ENCODE peak calls at places on chromosomes 7 and 10, in four cellular contexts. One of them, this sample, is unnamed.

GRCh38 chr10:1677307-1677939 is 59.9 kb downstream of the ADARB2 start:
- DNase-seq in uterus: no peak
- DNase-seq in HCT116: no peak
- DNase-seq in right lobe of liver: no peak
- DNase-seq in this sample: no peak

GRCh38 chr7:112147752-112148435 is 58.3 kb downstream of the DOCK4 start:
- DNase-seq in HCT116: no peak
- DNase-seq in uterus: no peak
- DNase-seq in right lobe of liver: no peak
- DNase-seq in this sample: no peak

GRCh38 chr7:134660242-134660785 is 13.7 kb downstream of the BPGM start:
- DNase-seq in uterus: no peak
- DNase-seq in right lobe of liver: no peak
- DNase-seq in HCT116: no peak
- DNase-seq in this sample: no peak

GRCh38 chr7:24851791-24852190 is 94.5 kb upstream of the GSDME start:
- DNase-seq in right lobe of liver: no peak
- DNase-seq in uterus: no peak
- DNase-seq in HCT116: no peak
- DNase-seq in this sample: no peak

GRCh38 chr10:27242951-27243551 is 2.5 kb upstream of the ACBD5 start:
- DNase-seq in right lobe of liver: no peak
- DNase-seq in HCT116: peak
- DNase-seq in uterus: peak
- DNase-seq in this sample: peak

GRCh38 chr7:90560730-90561129 is 35.4 kb upstream of the CDK14 start:
- DNase-seq in uterus: no peak
- DNase-seq in HCT116: no peak
- DNase-seq in right lobe of liver: no peak
- DNase-seq in this sample: no peak

GRCh38 chr10:104640339-104641149 is 546 bp upstream of the SORCS3 start:
- DNase-seq in right lobe of liver: no peak
- DNase-seq in uterus: no peak
- DNase-seq in HCT116: no peak
- DNase-seq in this sample: no peak

GRCh38 chr10:11110499-11110898 is 92.8 kb downstream of the CELF2 start:
- DNase-seq in uterus: no peak
- DNase-seq in right lobe of liver: no peak
- DNase-seq in HCT116: no peak
- DNase-seq in this sample: no peak

GRCh38 chr7:140214075-140214684 is 37.4 kb upstream of the KDM7A start:
- DNase-seq in HCT116: no peak
- DNase-seq in right lobe of liver: no peak
- DNase-seq in uterus: peak
- DNase-seq in this sample: no peak

GRCh38 chr10:74213571-74214162 is 62.6 kb downstream of the ADK start:
- DNase-seq in HCT116: peak
- DNase-seq in right lobe of liver: no peak
- DNase-seq in uterus: no peak
- DNase-seq in this sample: no peak

GRCh38 chr10:126158090-126158489 is 230.2 kb downstream of the ADAM12 start:
- DNase-seq in uterus: no peak
- DNase-seq in HCT116: no peak
- DNase-seq in right lobe of liver: no peak
- DNase-seq in this sample: no peak

GRCh38 chr7:28701731-28702130 is 256.4 kb downstream of the TRIL start:
- DNase-seq in uterus: no peak
- DNase-seq in HCT116: no peak
- DNase-seq in right lobe of liver: no peak
- DNase-seq in this sample: no peak

GRCh38 chr7:55432937-55433784 is 68.0 kb downstream of the LANCL2 start:
- DNase-seq in HCT116: peak
- DNase-seq in uterus: no peak
- DNase-seq in right lobe of liver: no peak
- DNase-seq in this sample: no peak

GRCh38 chr7:13886356-13886755 is 103.1 kb downstream of the ETV1 start:
- DNase-seq in uterus: no peak
- DNase-seq in HCT116: no peak
- DNase-seq in right lobe of liver: no peak
- DNase-seq in this sample: no peak

GRCh38 chr7:30852360-30852709 is 59.3 kb upstream of the AQP1 start:
- DNase-seq in right lobe of liver: peak
- DNase-seq in HCT116: no peak
- DNase-seq in uterus: no peak
- DNase-seq in this sample: no peak

GRCh38 chr10:119655566-119656001 is 4.4 kb downstream of the BAG3 start:
- DNase-seq in right lobe of liver: no peak
- DNase-seq in uterus: peak
- DNase-seq in HCT116: no peak
- DNase-seq in this sample: peak

GRCh38 chr10:125911990-125912389 is 15.6 kb downstream of the FANK1 start:
- DNase-seq in right lobe of liver: peak
- DNase-seq in HCT116: no peak
- DNase-seq in uterus: no peak
- DNase-seq in this sample: no peak

GRCh38 chr7:50614721-50615518 is 49.7 kb upstream of the DDC start:
- DNase-seq in HCT116: no peak
- DNase-seq in right lobe of liver: peak
- DNase-seq in uterus: no peak
- DNase-seq in this sample: no peak

GRCh38 chr10:113518415-113518814 is 34.4 kb upstream of the HABP2 start:
- DNase-seq in uterus: no peak
- DNase-seq in HCT116: no peak
- DNase-seq in right lobe of liver: no peak
- DNase-seq in this sample: no peak

GRCh38 chr10:17989908-17990767 is 38.4 kb downstream of the SLC39A12 start:
- DNase-seq in right lobe of liver: no peak
- DNase-seq in HCT116: peak
- DNase-seq in uterus: no peak
- DNase-seq in this sample: no peak

GRCh38 chr10:47361293-47361692 is 13.1 kb downstream of the RBP3 start:
- DNase-seq in uterus: no peak
- DNase-seq in right lobe of liver: no peak
- DNase-seq in HCT116: peak
- DNase-seq in this sample: no peak

GRCh38 chr10:111117528-111118277 is 40.9 kb downstream of the ADRA2A start:
- DNase-seq in right lobe of liver: no peak
- DNase-seq in uterus: no peak
- DNase-seq in HCT116: no peak
- DNase-seq in this sample: no peak

GRCh38 chr10:91340613-91341362 is 69.4 kb upstream of the HECTD2 start:
- DNase-seq in uterus: no peak
- DNase-seq in HCT116: no peak
- DNase-seq in right lobe of liver: no peak
- DNase-seq in this sample: peak

GRCh38 chr7:6244021-6244420 is 28.4 kb downstream of the CYTH3 start:
- DNase-seq in right lobe of liver: no peak
- DNase-seq in HCT116: no peak
- DNase-seq in uterus: no peak
- DNase-seq in this sample: no peak

GRCh38 chr10:71750124-71750841 is 23.0 kb downstream of the VSIR start:
- DNase-seq in uterus: no peak
- DNase-seq in right lobe of liver: peak
- DNase-seq in HCT116: no peak
- DNase-seq in this sample: no peak

GRCh38 chr7:47689558-47689957 is 107.6 kb upstream of the TNS3 start:
- DNase-seq in right lobe of liver: no peak
- DNase-seq in HCT116: no peak
- DNase-seq in uterus: no peak
- DNase-seq in this sample: no peak

GRCh38 chr10:62585211-62585758 is 211.1 kb downstream of the ZNF365 start:
- DNase-seq in HCT116: no peak
- DNase-seq in right lobe of liver: no peak
- DNase-seq in uterus: peak
- DNase-seq in this sample: no peak

GRCh38 chr10:1488970-1489548 is 248.3 kb downstream of the ADARB2 start:
- DNase-seq in right lobe of liver: no peak
- DNase-seq in HCT116: no peak
- DNase-seq in uterus: no peak
- DNase-seq in this sample: no peak

GRCh38 chr10:22997102-22997501 is 69.2 kb downstream of the ARMC3 start:
- DNase-seq in right lobe of liver: no peak
- DNase-seq in uterus: no peak
- DNase-seq in HCT116: peak
- DNase-seq in this sample: no peak

GRCh38 chr10:73857446-73857845 is 16.9 kb downstream of the CAMK2G start:
- DNase-seq in uterus: no peak
- DNase-seq in right lobe of liver: no peak
- DNase-seq in HCT116: no peak
- DNase-seq in this sample: no peak

GRCh38 chr10:132099701-132100481 is 34.1 kb downstream of the JAKMIP3 start:
- DNase-seq in uterus: no peak
- DNase-seq in HCT116: no peak
- DNase-seq in right lobe of liver: peak
- DNase-seq in this sample: no peak

GRCh38 chr10:76051007-76051936 is 619.8 kb downstream of the LRMDA start:
- DNase-seq in HCT116: peak
- DNase-seq in uterus: no peak
- DNase-seq in right lobe of liver: peak
- DNase-seq in this sample: no peak
- TF ChIP-seq POLR2A in HCT116: no peak
- TF ChIP-seq POLR2A in uterus: no peak
- TF ChIP-seq POLR2A in right lobe of liver: no peak
- TF ChIP-seq POLR2A in this sample: no peak

GRCh38 chr7:132112632-132113031 is 463.6 kb downstream of the PLXNA4 start:
- DNase-seq in HCT116: no peak
- DNase-seq in right lobe of liver: no peak
- DNase-seq in uterus: no peak
- DNase-seq in this sample: no peak

GRCh38 chr7:132112111-132112510 is 464.2 kb downstream of the PLXNA4 start:
- DNase-seq in HCT116: no peak
- DNase-seq in uterus: no peak
- DNase-seq in right lobe of liver: no peak
- DNase-seq in this sample: no peak

GRCh38 chr7:132115758-132116157 is 460.5 kb downstream of the PLXNA4 start:
- DNase-seq in uterus: no peak
- DNase-seq in right lobe of liver: no peak
- DNase-seq in HCT116: no peak
- DNase-seq in this sample: no peak

GRCh38 chr7:132115028-132115427 is 461.2 kb downstream of the PLXNA4 start:
- DNase-seq in uterus: no peak
- DNase-seq in HCT116: no peak
- DNase-seq in right lobe of liver: no peak
- DNase-seq in this sample: no peak

DNA sequence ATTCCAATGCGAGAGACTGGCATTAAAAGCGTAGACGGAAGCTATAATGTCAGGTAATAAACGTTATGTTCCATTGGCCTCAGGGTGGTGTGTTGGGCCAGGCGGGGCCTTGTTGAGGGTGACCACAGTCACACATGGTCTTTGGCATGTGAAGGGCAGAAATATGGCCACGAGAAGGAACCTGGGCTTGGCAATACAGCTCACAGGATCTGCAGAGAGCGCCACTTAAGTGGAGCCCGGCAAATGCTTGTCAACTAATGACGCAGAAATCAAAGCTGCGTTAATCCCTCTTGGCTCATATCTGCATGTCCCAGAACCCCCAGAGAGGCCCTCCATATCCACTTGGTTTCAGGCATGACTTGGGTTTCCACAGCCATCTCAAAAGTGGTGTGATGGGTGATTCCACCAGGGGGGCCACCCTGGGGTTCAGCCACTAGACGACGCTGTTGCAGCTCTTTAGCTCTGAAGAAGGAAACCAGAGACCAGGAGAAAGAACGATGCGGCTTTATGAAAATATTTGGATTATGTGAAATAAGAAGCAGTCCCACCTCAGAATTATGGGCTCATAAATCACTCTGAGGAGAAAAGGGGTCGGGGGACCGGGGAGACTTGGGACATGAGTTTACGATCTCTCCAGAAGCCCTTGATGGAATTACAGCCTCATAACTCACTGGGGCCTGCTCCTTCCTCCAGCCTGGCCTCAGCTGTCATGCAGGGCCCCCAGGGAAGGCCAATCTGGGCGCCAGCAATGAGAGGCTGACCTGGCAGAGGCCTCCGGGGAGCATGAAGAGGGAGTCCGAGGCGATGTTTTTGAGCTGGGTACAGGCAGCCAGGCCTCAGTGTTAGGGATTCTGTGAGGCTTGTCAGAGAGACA is 462.5 kb downstream of the PLXNA4 start:
- DNase-seq in uterus: no peak
- DNase-seq in right lobe of liver: no peak
- DNase-seq in HCT116: no peak
- DNase-seq in this sample: no peak
- TF ChIP-seq CTCF in uterus: no peak
- TF ChIP-seq CTCF in right lobe of liver: no peak
- TF ChIP-seq CTCF in HCT116: no peak
- TF ChIP-seq CTCF in this sample: no peak

DNA sequence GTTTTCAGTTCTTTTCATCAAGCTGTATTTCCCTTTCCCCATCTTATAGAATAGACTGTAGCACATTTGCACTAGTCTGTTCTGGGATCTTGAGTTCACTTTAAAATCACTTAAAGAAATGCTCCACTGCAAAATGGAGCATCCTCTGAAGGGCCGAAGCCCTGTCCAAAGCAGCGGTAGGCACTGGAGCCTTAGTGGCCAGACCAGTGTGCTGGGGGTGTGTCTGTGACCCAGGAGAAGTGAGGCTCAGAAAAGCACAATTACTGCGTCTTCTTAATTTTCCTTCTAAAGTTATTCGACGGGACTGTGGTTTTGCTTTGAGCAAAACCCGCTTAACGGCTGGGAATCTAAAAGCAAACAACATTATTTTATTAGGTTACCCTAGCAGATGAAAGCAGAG is 205.7 kb downstream of the SLC25A13 start:
- DNase-seq in uterus: no peak
- DNase-seq in right lobe of liver: no peak
- DNase-seq in HCT116: no peak
- DNase-seq in this sample: no peak
- TF ChIP-seq POLR2A in uterus: no peak
- TF ChIP-seq POLR2A in right lobe of liver: no peak
- TF ChIP-seq POLR2A in HCT116: no peak
- TF ChIP-seq POLR2A in this sample: no peak

DNA sequence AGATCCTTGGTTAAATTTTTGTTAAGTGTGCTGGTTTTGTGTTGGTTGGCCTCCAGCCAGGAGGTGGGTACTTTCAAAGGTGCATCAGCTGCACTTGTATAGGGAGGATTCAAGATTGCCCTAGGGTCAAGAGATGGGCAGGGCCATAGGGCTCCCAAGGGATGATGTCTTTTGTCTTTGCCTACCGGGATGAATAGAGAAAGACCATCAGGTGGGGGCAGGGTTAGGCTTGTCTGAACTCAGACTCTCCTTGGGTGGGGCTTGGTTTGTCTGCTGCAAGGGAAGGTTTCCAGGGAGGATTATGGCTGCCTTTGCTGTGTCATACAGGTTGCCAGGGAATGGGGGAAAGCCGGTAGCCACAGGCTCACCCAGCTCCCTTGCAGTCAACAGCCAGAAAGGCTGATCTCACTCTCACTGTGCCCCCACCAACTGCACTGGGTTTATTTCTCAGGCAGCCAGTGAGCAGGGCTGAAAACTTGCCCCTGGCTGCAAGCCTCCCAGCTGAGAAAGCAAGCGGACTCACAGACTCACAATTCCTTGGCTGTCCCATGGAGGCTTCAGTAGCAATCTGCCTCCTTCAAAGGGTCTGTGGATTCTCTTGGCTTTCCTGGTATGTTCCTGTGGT is 253.2 kb downstream of the POLR1F start:
- DNase-seq in uterus: no peak
- DNase-seq in right lobe of liver: no peak
- DNase-seq in HCT116: no peak
- DNase-seq in this sample: no peak
- TF ChIP-seq CTCF in uterus: no peak
- TF ChIP-seq CTCF in right lobe of liver: no peak
- TF ChIP-seq CTCF in HCT116: no peak
- TF ChIP-seq CTCF in this sample: no peak

GRCh38 chr10:15168296-15168780 is at the start of gene NMT2:
- DNase-seq in uterus: peak
- DNase-seq in HCT116: peak
- DNase-seq in right lobe of liver: peak
- DNase-seq in this sample: no peak
- TF ChIP-seq POLR2A in uterus: peak
- TF ChIP-seq POLR2A in HCT116: peak
- TF ChIP-seq POLR2A in right lobe of liver: peak
- TF ChIP-seq POLR2A in this sample: peak